ENCODE peak calls at places on chromosomes 2 and 18, in eight cellular contexts. One of them, this sample, is unnamed.

GRCh38 chr18:53219853-53220252 is 879.9 kb downstream of the DCC start:
- DNase-seq in GM10248: no peak
- DNase-seq in glutamatergic neuron: no peak
- DNase-seq in BJ: no peak
- DNase-seq in foreskin fibroblast: no peak
- DNase-seq in AG04450: no peak
- DNase-seq in tibial artery: no peak
- DNase-seq in upper lobe of right lung: no peak
- DNase-seq in this sample: no peak

GRCh38 chr18:28003451-28003850 is 173.5 kb downstream of the CDH2 start:
- DNase-seq in foreskin fibroblast: peak
- DNase-seq in AG04450: peak
- DNase-seq in BJ: no peak
- DNase-seq in glutamatergic neuron: no peak
- DNase-seq in GM10248: no peak
- DNase-seq in tibial artery: no peak
- DNase-seq in upper lobe of right lung: no peak
- DNase-seq in this sample: no peak

GRCh38 chr2:42256502-42256901 is 87.3 kb downstream of the EML4 start:
- DNase-seq in foreskin fibroblast: no peak
- DNase-seq in AG04450: no peak
- DNase-seq in tibial artery: no peak
- DNase-seq in upper lobe of right lung: no peak
- DNase-seq in glutamatergic neuron: no peak
- DNase-seq in GM10248: peak
- DNase-seq in BJ: no peak
- DNase-seq in this sample: no peak

GRCh38 chr2:167706800-167707199 is 540.6 kb downstream of the STK39 start:
- DNase-seq in glutamatergic neuron: no peak
- DNase-seq in AG04450: no peak
- DNase-seq in foreskin fibroblast: peak
- DNase-seq in upper lobe of right lung: no peak
- DNase-seq in GM10248: no peak
- DNase-seq in tibial artery: no peak
- DNase-seq in BJ: no peak
- DNase-seq in this sample: no peak

GRCh38 chr2:101985101-101985792 is 6.5 kb upstream of the IL1R2 start:
- DNase-seq in tibial artery: no peak
- DNase-seq in AG04450: no peak
- DNase-seq in GM10248: no peak
- DNase-seq in foreskin fibroblast: no peak
- DNase-seq in BJ: no peak
- DNase-seq in upper lobe of right lung: no peak
- DNase-seq in glutamatergic neuron: no peak
- DNase-seq in this sample: no peak

GRCh38 chr2:43224571-43225092 is 1.8 kb downstream of the ZFP36L2 start:
- DNase-seq in glutamatergic neuron: peak
- DNase-seq in GM10248: no peak
- DNase-seq in AG04450: no peak
- DNase-seq in foreskin fibroblast: no peak
- DNase-seq in BJ: no peak
- DNase-seq in tibial artery: no peak
- DNase-seq in upper lobe of right lung: peak
- DNase-seq in this sample: no peak

GRCh38 chr2:85269959-85270358 is 57.8 kb downstream of the TGOLN2 start:
- DNase-seq in BJ: no peak
- DNase-seq in upper lobe of right lung: no peak
- DNase-seq in GM10248: no peak
- DNase-seq in tibial artery: no peak
- DNase-seq in AG04450: no peak
- DNase-seq in glutamatergic neuron: no peak
- DNase-seq in foreskin fibroblast: no peak
- DNase-seq in this sample: no peak

GRCh38 chr2:64797881-64798590 is 144.3 kb upstream of the SERTAD2 start:
- DNase-seq in tibial artery: no peak
- DNase-seq in GM10248: no peak
- DNase-seq in glutamatergic neuron: no peak
- DNase-seq in upper lobe of right lung: no peak
- DNase-seq in foreskin fibroblast: peak
- DNase-seq in AG04450: peak
- DNase-seq in BJ: no peak
- DNase-seq in this sample: no peak

GRCh38 chr2:60441791-60442190 is 111.7 kb downstream of the BCL11A start:
- DNase-seq in tibial artery: no peak
- DNase-seq in AG04450: no peak
- DNase-seq in foreskin fibroblast: no peak
- DNase-seq in BJ: no peak
- DNase-seq in GM10248: no peak
- DNase-seq in upper lobe of right lung: no peak
- DNase-seq in glutamatergic neuron: no peak
- DNase-seq in this sample: no peak

GRCh38 chr2:143720093-143720664 is 591.0 kb downstream of the ARHGAP15 start:
- DNase-seq in upper lobe of right lung: no peak
- DNase-seq in foreskin fibroblast: no peak
- DNase-seq in tibial artery: no peak
- DNase-seq in glutamatergic neuron: no peak
- DNase-seq in GM10248: no peak
- DNase-seq in BJ: no peak
- DNase-seq in AG04450: no peak
- DNase-seq in this sample: no peak

GRCh38 chr18:73636355-73636754 is 511.3 kb downstream of the FBXO15 start:
- DNase-seq in upper lobe of right lung: no peak
- DNase-seq in tibial artery: no peak
- DNase-seq in AG04450: no peak
- DNase-seq in glutamatergic neuron: no peak
- DNase-seq in BJ: no peak
- DNase-seq in foreskin fibroblast: peak
- DNase-seq in GM10248: no peak
- DNase-seq in this sample: no peak

GRCh38 chr2:79982445-79982844 is 322.1 kb downstream of the LRRTM1 start:
- DNase-seq in AG04450: no peak
- DNase-seq in foreskin fibroblast: no peak
- DNase-seq in upper lobe of right lung: peak
- DNase-seq in tibial artery: no peak
- DNase-seq in GM10248: no peak
- DNase-seq in BJ: no peak
- DNase-seq in glutamatergic neuron: peak
- DNase-seq in this sample: peak

GRCh38 chr2:95121150-95121494 is 486 bp downstream of the MRPS5 start:
- DNase-seq in BJ: peak
- DNase-seq in glutamatergic neuron: no peak
- DNase-seq in AG04450: no peak
- DNase-seq in GM10248: peak
- DNase-seq in tibial artery: no peak
- DNase-seq in upper lobe of right lung: no peak
- DNase-seq in foreskin fibroblast: no peak
- DNase-seq in this sample: no peak

GRCh38 chr18:48826271-48826670 is 124.5 kb downstream of the SMAD7 start:
- DNase-seq in foreskin fibroblast: no peak
- DNase-seq in tibial artery: peak
- DNase-seq in GM10248: no peak
- DNase-seq in glutamatergic neuron: peak
- DNase-seq in upper lobe of right lung: peak
- DNase-seq in BJ: no peak
- DNase-seq in AG04450: no peak
- DNase-seq in this sample: peak

GRCh38 chr2:38922902-38923301 is 33.2 kb downstream of the ARHGEF33 start:
- DNase-seq in foreskin fibroblast: no peak
- DNase-seq in upper lobe of right lung: no peak
- DNase-seq in glutamatergic neuron: no peak
- DNase-seq in AG04450: no peak
- DNase-seq in tibial artery: no peak
- DNase-seq in BJ: no peak
- DNase-seq in GM10248: no peak
- DNase-seq in this sample: peak

GRCh38 chr2:98546186-98546585 is 62.1 kb downstream of the COA5 start:
- DNase-seq in foreskin fibroblast: no peak
- DNase-seq in BJ: no peak
- DNase-seq in GM10248: no peak
- DNase-seq in AG04450: no peak
- DNase-seq in upper lobe of right lung: no peak
- DNase-seq in glutamatergic neuron: no peak
- DNase-seq in tibial artery: no peak
- DNase-seq in this sample: no peak

GRCh38 chr2:54949431-54949830 is 100.8 kb downstream of the RTN4 start:
- DNase-seq in AG04450: no peak
- DNase-seq in upper lobe of right lung: no peak
- DNase-seq in foreskin fibroblast: peak
- DNase-seq in GM10248: no peak
- DNase-seq in tibial artery: no peak
- DNase-seq in glutamatergic neuron: no peak
- DNase-seq in BJ: no peak
- DNase-seq in this sample: no peak

GRCh38 chr18:66316708-66317107 is 287.2 kb downstream of the CDH19 start:
- DNase-seq in BJ: no peak
- DNase-seq in GM10248: no peak
- DNase-seq in tibial artery: no peak
- DNase-seq in glutamatergic neuron: no peak
- DNase-seq in foreskin fibroblast: no peak
- DNase-seq in upper lobe of right lung: no peak
- DNase-seq in AG04450: no peak
- DNase-seq in this sample: no peak

GRCh38 chr18:62437520-62438329 is 85.1 kb upstream of the ZCCHC2 start:
- DNase-seq in tibial artery: peak
- DNase-seq in BJ: no peak
- DNase-seq in upper lobe of right lung: no peak
- DNase-seq in glutamatergic neuron: no peak
- DNase-seq in GM10248: no peak
- DNase-seq in AG04450: no peak
- DNase-seq in foreskin fibroblast: peak
- DNase-seq in this sample: peak

GRCh38 chr18:74880706-74881289 is 283.1 kb downstream of the ZNF407 start:
- DNase-seq in upper lobe of right lung: no peak
- DNase-seq in AG04450: no peak
- DNase-seq in foreskin fibroblast: peak
- DNase-seq in BJ: no peak
- DNase-seq in glutamatergic neuron: no peak
- DNase-seq in GM10248: no peak
- DNase-seq in tibial artery: no peak
- DNase-seq in this sample: no peak

GRCh38 chr2:69436594-69436936 is 670 bp downstream of the NFU1 start:
- DNase-seq in GM10248: peak
- DNase-seq in foreskin fibroblast: peak
- DNase-seq in tibial artery: no peak
- DNase-seq in glutamatergic neuron: no peak
- DNase-seq in AG04450: no peak
- DNase-seq in upper lobe of right lung: no peak
- DNase-seq in BJ: no peak
- DNase-seq in this sample: no peak

DNA sequence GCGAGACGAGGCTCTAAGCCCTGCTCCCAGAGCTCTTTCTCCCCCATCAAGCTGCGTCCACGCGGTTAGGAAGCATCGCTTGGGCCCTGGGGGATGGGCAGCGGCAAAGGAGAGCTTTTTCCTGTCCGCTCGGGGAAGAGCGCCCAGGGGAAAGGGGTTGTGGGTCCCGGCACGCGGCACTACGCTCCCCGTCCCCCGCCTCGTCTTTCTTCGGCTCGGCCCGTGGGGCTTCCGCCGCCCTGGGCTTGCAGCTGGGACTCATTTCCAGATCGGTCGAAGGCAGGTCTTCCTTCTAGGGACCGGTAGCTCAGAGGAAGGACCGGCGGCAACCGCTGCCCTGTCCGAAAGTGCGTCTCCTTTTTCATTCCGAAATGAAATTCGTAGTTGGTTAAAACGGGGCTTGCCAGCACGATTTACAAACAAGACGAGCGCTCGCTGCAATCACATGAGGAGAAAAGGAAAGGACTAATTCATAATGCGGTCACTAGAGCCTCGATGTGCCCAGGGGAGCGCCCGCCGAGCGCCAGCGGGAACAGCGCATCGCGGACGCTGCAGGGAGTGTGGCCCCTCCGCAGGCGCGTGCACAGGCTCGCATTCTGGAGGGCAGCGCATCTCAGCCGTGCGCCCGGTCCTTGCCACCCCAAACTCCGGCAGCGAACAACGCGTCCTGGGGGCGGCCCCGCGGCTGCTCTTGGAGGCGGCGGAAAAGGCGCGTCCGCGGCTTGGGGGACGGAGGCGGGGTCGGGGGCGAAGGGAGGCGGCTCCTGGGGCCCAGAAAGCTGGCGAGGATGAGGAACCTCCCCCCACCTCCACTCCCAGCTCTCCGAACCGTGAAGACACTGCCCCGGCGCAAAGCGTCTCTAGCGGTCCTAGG is 3.6 kb upstream of the ITPRIPL1 start:
- DNase-seq in upper lobe of right lung: peak
- DNase-seq in AG04450: no peak
- DNase-seq in glutamatergic neuron: peak
- DNase-seq in BJ: no peak
- DNase-seq in tibial artery: peak
- DNase-seq in foreskin fibroblast: peak
- DNase-seq in GM10248: peak
- DNase-seq in this sample: peak
- TF ChIP-seq CTCF in upper lobe of right lung: no peak
- TF ChIP-seq CTCF in AG04450: no peak
- TF ChIP-seq CTCF in glutamatergic neuron: no peak
- TF ChIP-seq CTCF in BJ: no peak
- TF ChIP-seq CTCF in tibial artery: no peak
- TF ChIP-seq CTCF in foreskin fibroblast: no peak
- TF ChIP-seq CTCF in GM10248: no peak
- TF ChIP-seq CTCF in this sample: no peak

DNA sequence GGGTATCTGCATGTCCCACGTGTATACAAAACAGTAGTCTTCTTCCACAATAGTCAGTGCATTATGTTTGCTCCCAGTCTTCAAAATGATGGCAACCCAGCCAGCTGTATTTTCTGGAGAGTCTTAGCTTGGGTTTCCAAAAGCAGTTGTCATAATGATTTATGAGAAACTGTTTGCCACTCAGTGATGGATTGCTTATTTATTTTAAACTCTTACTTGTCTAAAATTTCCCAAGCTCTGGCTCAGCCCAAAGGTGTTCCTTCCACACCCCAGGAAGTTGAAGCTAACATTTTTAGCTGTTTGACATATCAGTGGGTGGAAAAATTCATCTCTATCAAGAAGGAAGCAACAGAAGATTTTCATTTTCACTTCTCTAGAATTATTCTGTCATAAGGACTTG is 78.8 kb downstream of the ASAP2 start:
- DNase-seq in tibial artery: no peak
- DNase-seq in upper lobe of right lung: no peak
- DNase-seq in glutamatergic neuron: no peak
- DNase-seq in foreskin fibroblast: no peak
- DNase-seq in AG04450: no peak
- DNase-seq in BJ: no peak
- DNase-seq in GM10248: no peak
- DNase-seq in this sample: no peak
- TF ChIP-seq CTCF in tibial artery: no peak
- TF ChIP-seq CTCF in upper lobe of right lung: no peak
- TF ChIP-seq CTCF in glutamatergic neuron: no peak
- TF ChIP-seq CTCF in foreskin fibroblast: no peak
- TF ChIP-seq CTCF in AG04450: no peak
- TF ChIP-seq CTCF in BJ: no peak
- TF ChIP-seq CTCF in GM10248: no peak
- TF ChIP-seq CTCF in this sample: no peak

GRCh38 chr2:61911510-61911909 is 6.0 kb downstream of the COMMD1 start:
- DNase-seq in GM10248: no peak
- DNase-seq in tibial artery: no peak
- DNase-seq in BJ: no peak
- DNase-seq in AG04450: no peak
- DNase-seq in glutamatergic neuron: no peak
- DNase-seq in upper lobe of right lung: no peak
- DNase-seq in foreskin fibroblast: no peak
- DNase-seq in this sample: peak
- TF ChIP-seq CTCF in GM10248: peak
- TF ChIP-seq CTCF in tibial artery: no peak
- TF ChIP-seq CTCF in BJ: no peak
- TF ChIP-seq CTCF in AG04450: peak
- TF ChIP-seq CTCF in glutamatergic neuron: no peak
- TF ChIP-seq CTCF in upper lobe of right lung: no peak
- TF ChIP-seq CTCF in foreskin fibroblast: no peak
- TF ChIP-seq CTCF in this sample: peak

GRCh38 chr2:30072250-30072842 is 74.5 kb upstream of the YPEL5 start:
- DNase-seq in BJ: peak
- DNase-seq in upper lobe of right lung: no peak
- DNase-seq in GM10248: peak
- DNase-seq in tibial artery: peak
- DNase-seq in foreskin fibroblast: peak
- DNase-seq in glutamatergic neuron: peak
- DNase-seq in AG04450: peak
- DNase-seq in this sample: peak
- TF ChIP-seq CTCF in BJ: peak
- TF ChIP-seq CTCF in upper lobe of right lung: peak
- TF ChIP-seq CTCF in GM10248: peak
- TF ChIP-seq CTCF in tibial artery: peak
- TF ChIP-seq CTCF in foreskin fibroblast: peak
- TF ChIP-seq CTCF in glutamatergic neuron: peak
- TF ChIP-seq CTCF in AG04450: peak
- TF ChIP-seq CTCF in this sample: peak